ENCODE peak calls at places on chromosomes 16 and 17, in six cellular contexts. R, X, P, A, J and E are unnamed samples. For H3K9me3, the result is how much of the 10 kb centered on the place peaks cover.

GRCh38 chr16:85192233-85192632 is 80.0 kb upstream of the CIBAR2 start:
- DNase-seq in R (no peak), X (no peak), P (no peak), A (no peak), J (no peak), E (no peak)

GRCh38 chr16:9088848-9089247 is 2.6 kb upstream of the HAPSTR1 start:
- DNase-seq in R (no peak), X (no peak), P (no peak), A (no peak), J (no peak), E (no peak)

GRCh38 chr17:1413281-1413791 is 13.3 kb upstream of the YWHAE start:
- DNase-seq in R (peak), X (peak), P (peak), A (no peak), J (peak), E (no peak)

GRCh38 chr16:19601083-19601976 is 45.8 kb downstream of the VPS35L start:
- DNase-seq in R (no peak), X (peak), P (peak), A (peak), J (peak), E (no peak)

GRCh38 chr17:7845359-7846062 is 9.4 kb upstream of the TMEM88 start:
- DNase-seq in R (no peak), X (no peak), P (no peak), A (no peak), J (no peak), E (no peak)

GRCh38 chr16:85028638-85029412 is 1.2 kb downstream of the KIAA0513 start:
- DNase-seq in R (peak), X (peak), P (peak), A (peak), J (peak), E (peak)

GRCh38 chr17:47251421-47251940 is 2.1 kb upstream of the ITGB3 start:
- DNase-seq in R (no peak), X (no peak), P (no peak), A (no peak), J (no peak), E (no peak)

GRCh38 chr16:87060026-87060986 is 256.9 kb downstream of the C16orf95 start:
- DNase-seq in R (no peak), X (no peak), P (peak), A (no peak), J (no peak), E (no peak)

GRCh38 chr16:46620265-46621005 is 744 bp downstream of the SHCBP1 start:
- DNase-seq in R (no peak), X (peak), P (no peak), A (no peak), J (no peak), E (no peak)

GRCh38 chr17:83200231-83200699 is 120.9 kb downstream of the METRNL start:
- DNase-seq in R (peak), X (no peak), P (peak), A (no peak), J (peak), E (peak)

GRCh38 chr16:73010150-73010676 is 37.7 kb downstream of the ZFHX3 start:
- DNase-seq in R (no peak), X (no peak), P (no peak), A (no peak), J (peak), E (no peak)

GRCh38 chr17:74543891-74544760 is 1.8 kb downstream of the CD300C start:
- DNase-seq in R (no peak), X (no peak), P (no peak), A (no peak), J (no peak), E (no peak)

GRCh38 chr17:30922235-30922993 is 669 bp downstream of the ADAP2 start:
- DNase-seq in R (no peak), X (no peak), P (no peak), A (no peak), J (no peak), E (no peak)

GRCh38 chr16:87165885-87166284 is 151.3 kb downstream of the C16orf95 start:
- DNase-seq in R (no peak), X (no peak), P (no peak), A (no peak), J (no peak), E (no peak)

GRCh38 chr16:25138130-25138529 is 26.6 kb downstream of the LCMT1 start:
- DNase-seq in R (no peak), X (no peak), P (no peak), A (no peak), J (no peak), E (no peak)

GRCh38 chr17:31533546-31534155 is 142.2 kb downstream of the RAB11FIP4 start:
- DNase-seq in R (no peak), X (no peak), P (peak), A (no peak), J (peak), E (no peak)

GRCh38 chr16:58096249-58096648 is 32.9 kb downstream of the CFAP20 start:
- DNase-seq in R (no peak), X (no peak), P (no peak), A (no peak), J (peak), E (no peak)

GRCh38 chr17:50090071-50090470 is 5.1 kb upstream of the PDK2 start:
- DNase-seq in R (no peak), X (no peak), P (no peak), A (no peak), J (no peak), E (no peak)

GRCh38 chr17:82062984-82063368 is 2.6 kb downstream of the DUS1L start:
- DNase-seq in R (no peak), X (no peak), P (no peak), A (no peak), J (no peak), E (no peak)

GRCh38 chr16:74773431-74774222 is 993 bp downstream of the FA2H start:
- DNase-seq in R (no peak), X (peak), P (no peak), A (no peak), J (no peak), E (no peak)

GRCh38 chr16:3383045-3383448 is 17.8 kb downstream of the ZSCAN32 start:
- DNase-seq in R (no peak), X (no peak), P (no peak), A (no peak), J (no peak), E (no peak)
- H3K9me3 ChIP-seq in R (half or more), X (under half), P (half or more), A (half or more), J (under half), E (half or more)

DNA sequence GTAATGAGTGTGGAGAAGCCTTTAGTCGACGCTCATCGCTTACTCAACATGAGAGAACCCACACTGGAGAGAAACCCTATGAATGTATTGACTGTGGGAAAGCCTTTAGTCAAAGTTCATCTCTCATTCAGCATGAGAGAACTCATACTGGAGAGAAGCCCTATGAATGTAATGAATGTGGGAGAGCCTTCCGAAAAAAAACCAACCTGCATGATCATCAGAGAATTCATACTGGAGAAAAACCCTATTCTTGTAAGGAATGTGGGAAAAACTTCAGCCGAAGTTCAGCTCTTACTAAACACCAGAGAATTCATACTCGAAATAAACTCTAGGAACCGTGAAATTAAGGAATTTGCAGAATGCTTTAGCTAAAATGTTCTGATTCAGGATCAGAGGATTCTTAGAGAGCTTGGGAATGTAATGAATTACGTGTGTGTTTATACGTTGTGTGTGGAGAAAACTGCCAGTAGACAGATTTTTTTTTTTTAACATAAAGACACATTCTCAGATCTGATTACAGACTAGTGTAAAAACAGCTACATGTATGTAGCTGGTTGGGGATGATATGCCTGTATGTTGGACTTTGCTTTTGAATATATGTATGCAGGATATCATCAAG is 25.4 kb downstream of the ZFP90 start:
- DNase-seq in R (no peak), X (no peak), P (peak), A (no peak), J (no peak), E (no peak)
- H3K9me3 ChIP-seq in R (half or more), X (under half), P (half or more), A (half or more), J (half or more), E (under half)

DNA sequence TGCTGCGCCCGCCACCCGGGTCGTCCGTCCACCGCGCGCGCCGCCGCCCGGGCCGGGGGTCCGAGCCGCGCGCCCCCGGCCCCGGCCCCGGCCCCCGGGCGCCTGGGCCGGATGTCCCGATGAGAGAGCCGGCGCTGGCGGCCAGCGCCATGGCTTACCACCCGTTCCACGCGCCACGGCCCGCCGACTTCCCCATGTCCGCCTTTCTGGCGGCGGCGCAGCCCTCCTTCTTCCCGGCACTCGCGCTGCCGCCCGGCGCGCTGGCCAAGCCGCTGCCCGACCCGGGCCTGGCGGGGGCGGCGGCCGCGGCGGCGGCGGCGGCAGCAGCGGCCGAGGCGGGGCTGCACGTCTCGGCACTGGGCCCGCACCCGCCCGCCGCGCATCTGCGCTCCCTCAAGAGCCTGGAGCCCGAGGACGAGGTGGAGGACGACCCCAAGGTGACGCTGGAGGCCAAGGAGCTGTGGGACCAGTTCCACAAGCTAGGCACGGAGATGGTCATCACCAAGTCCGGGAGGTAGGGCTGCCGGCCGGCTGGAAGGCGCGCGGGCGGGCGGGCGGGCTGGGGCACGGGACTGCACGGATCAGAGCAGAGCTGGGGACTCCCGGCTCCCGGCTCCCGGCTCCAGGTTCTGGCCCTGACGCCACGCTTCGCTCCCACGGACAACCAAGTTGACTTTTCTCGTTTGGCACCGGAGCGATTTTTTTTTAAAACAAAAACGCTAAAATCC is 579 bp downstream of the TBX2 start:
- DNase-seq in R (no peak), X (no peak), P (peak), A (no peak), J (peak), E (no peak)
- H3K9me3 ChIP-seq in R (under half), X (under half), P (under half), A (under half), J (under half), E (under half)

GRCh38 chr17:70254735-70255460 is 85.6 kb downstream of the KCNJ2 start:
- DNase-seq in R (no peak), X (no peak), P (peak), A (no peak), J (no peak), E (no peak)
- H3K9me3 ChIP-seq in R (under half), X (under half), P (under half), A (under half), J (under half), E (under half)

DNA sequence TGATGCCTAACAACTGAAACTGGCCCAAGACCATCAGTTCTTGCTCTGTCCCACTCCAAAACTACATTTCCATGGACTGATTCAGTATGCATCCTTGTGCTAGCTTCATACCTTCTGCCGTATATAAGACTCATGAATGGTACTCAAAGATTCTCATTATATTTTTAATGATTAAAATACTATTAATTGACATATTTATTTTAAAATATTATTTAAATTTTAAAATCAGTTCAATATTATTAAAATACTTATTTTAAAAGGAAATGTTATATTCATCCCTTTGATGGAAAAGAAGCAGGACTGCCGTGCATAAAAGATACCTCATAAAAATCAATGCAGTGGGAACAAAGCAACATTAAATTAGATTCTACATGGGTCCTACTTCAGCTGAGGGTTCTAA is 153.4 kb downstream of the AXIN2 start:
- DNase-seq in R (no peak), X (no peak), P (no peak), A (no peak), J (no peak), E (no peak)
- H3K9me3 ChIP-seq in R (under half), X (under half), P (under half), A (under half), J (under half), E (under half)

DNA sequence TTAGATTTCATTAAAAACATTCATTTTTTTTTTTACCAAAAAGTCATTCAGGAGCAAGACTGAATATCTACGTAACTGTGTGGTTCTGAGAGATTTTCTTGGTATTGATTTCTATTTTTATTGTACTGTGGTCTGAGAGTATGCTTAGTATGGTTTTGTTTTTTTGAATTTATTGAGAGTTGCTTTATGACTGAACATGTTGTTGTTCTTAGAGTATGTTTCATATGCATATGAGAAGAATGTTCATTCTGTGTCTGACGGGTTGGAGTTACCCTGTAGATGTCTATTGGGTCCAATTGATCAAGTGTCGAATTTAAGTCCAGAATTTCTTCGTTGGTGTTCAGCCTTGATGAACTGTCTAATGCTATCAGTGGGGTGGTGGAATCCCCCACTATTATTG is 306.0 kb upstream of the KCNJ16 start:
- DNase-seq in R (no peak), X (no peak), P (no peak), A (no peak), J (no peak), E (no peak)
- H3K9me3 ChIP-seq in R (under half), X (under half), P (under half), A (under half), J (under half), E (under half)

GRCh38 chr16:59320657-59321056 is 586.5 kb upstream of the GOT2 start:
- DNase-seq in R (no peak), X (no peak), P (no peak), A (no peak), J (no peak), E (no peak)

GRCh38 chr16:59330030-59330670 is 596.0 kb upstream of the GOT2 start:
- DNase-seq in R (no peak), X (no peak), P (peak), A (no peak), J (no peak), E (no peak)

GRCh38 chr16:59327894-59328293 is 593.8 kb upstream of the GOT2 start:
- DNase-seq in R (no peak), X (no peak), P (no peak), A (no peak), J (no peak), E (no peak)

GRCh38 chr16:59324462-59324861 is 590.3 kb upstream of the GOT2 start:
- DNase-seq in R (no peak), X (no peak), P (peak), A (no peak), J (no peak), E (no peak)
- H3K9me3 ChIP-seq in R (under half), X (under half), P (under half), A (under half), J (under half), E (under half)

GRCh38 chr17:22265807-22266206 is 573.5 kb downstream of the KCNJ18 start:
- DNase-seq in R (no peak), X (no peak), P (no peak), A (no peak), J (no peak), E (no peak)
- H3K9me3 ChIP-seq in R (under half), X (under half), P (under half), A (under half), J (under half), E (under half)

DNA sequence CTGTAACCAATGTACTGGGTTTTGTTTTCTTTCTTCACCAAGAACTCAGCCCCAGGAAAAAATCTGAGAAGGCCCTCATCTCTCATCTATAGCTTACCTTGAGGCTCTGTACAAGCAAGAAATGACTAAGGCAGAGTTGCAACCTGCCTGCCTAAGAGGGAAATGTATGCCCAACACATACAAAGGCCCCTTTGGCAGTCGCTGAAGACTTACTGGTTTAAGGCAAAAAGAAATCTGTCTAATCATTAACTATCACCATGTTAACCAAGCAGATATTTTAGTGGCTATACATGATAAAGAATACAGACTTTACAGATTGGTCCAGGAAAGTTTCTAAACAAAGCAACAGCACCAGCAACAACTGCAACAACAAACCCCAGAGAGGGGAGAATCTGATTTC is 14.2 kb downstream of the ZNF624 start:
- DNase-seq in R (no peak), X (no peak), P (no peak), A (no peak), J (no peak), E (no peak)
- H3K9me3 ChIP-seq in R (under half), X (under half), P (under half), A (under half), J (under half), E (under half)